ENCODE peak calls at places on chromosomes 2 and 18, in four cellular contexts. D, H, O and F are unnamed samples.

GRCh38 chr2:74083750-74084149 is 64.0 kb downstream of the BOLA3 start:
- DNase-seq in D (no peak), H (no peak), O (no peak), F (no peak)

GRCh38 chr18:57027190-57027708 is 119.6 kb upstream of the BOD1L2 start:
- DNase-seq in H (no peak), O (no peak), D (no peak), F (no peak)

GRCh38 chr18:3664563-3665178 is 214.7 kb downstream of the TGIF1 start:
- DNase-seq in D (no peak), O (no peak), H (no peak), F (no peak)

GRCh38 chr18:9150116-9150515 is 13.5 kb downstream of the ANKRD12 start:
- DNase-seq in D (no peak), H (no peak), O (no peak), F (no peak)

GRCh38 chr18:33212363-33212762 is 228.2 kb downstream of the CCDC178 start:
- DNase-seq in H (no peak), O (no peak), D (no peak), F (no peak)

GRCh38 chr2:130963849-130964793 is 127.4 kb downstream of the ARHGEF4 start:
- DNase-seq in H (peak), O (peak), D (no peak), F (no peak)

GRCh38 chr2:26298638-26299393 is 47.1 kb upstream of the SELENOI start:
- DNase-seq in D (no peak), H (peak), O (peak), F (peak)

GRCh38 chr18:23095463-23095862 is 39.8 kb upstream of the CABLES1 start:
- DNase-seq in H (no peak), D (no peak), O (no peak), F (no peak)

GRCh38 chr2:128563348-128563687 is 244.7 kb upstream of the HS6ST1 start:
- DNase-seq in D (peak), O (peak), H (no peak), F (peak)

GRCh38 chr18:36828157-36828629 is 609 bp downstream of the TPGS2 start:
- DNase-seq in H (no peak), D (no peak), O (peak), F (peak)

GRCh38 chr2:194706179-194706578 is 950.8 kb upstream of the SLC39A10 start:
- DNase-seq in O (no peak), H (no peak), D (no peak), F (no peak)

GRCh38 chr2:126910637-126911036 is 11.9 kb downstream of the TEX51 start:
- DNase-seq in O (no peak), D (no peak), H (no peak), F (no peak)

GRCh38 chr18:23982154-23983071 is 32.1 kb upstream of the TTC39C start:
- DNase-seq in O (peak), D (peak), H (peak), F (peak)

GRCh38 chr2:219416233-219416598 is 2.0 kb upstream of the DES start:
- DNase-seq in D (no peak), H (no peak), O (no peak), F (no peak)

GRCh38 chr2:167608487-167608886 is 638.9 kb downstream of the STK39 start:
- DNase-seq in O (no peak), H (no peak), D (no peak), F (no peak)

GRCh38 chr2:188787661-188788044 is 186.5 kb upstream of the COL3A1 start:
- DNase-seq in O (peak), D (no peak), H (no peak), F (peak)

GRCh38 chr2:26246818-26247217 is 2.1 kb downstream of the HADHB start:
- DNase-seq in D (no peak), O (no peak), H (no peak), F (peak)

GRCh38 chr2:201114846-201115245 is 1.1 kb upstream of the CFLAR start:
- DNase-seq in H (no peak), O (peak), D (no peak), F (no peak)

GRCh38 chr2:57602738-57603137 is 443.9 kb upstream of the VRK2 start:
- DNase-seq in D (no peak), H (no peak), O (no peak), F (no peak)

GRCh38 chr2:178912416-178913056 is 105.3 kb upstream of the TTN start:
- DNase-seq in H (no peak), D (no peak), O (no peak), F (peak)

GRCh38 chr18:61606068-61606660 is 272.9 kb downstream of the CDH20 start:
- DNase-seq in H (peak), O (peak), D (no peak), F (peak)

GRCh38 chr2:236711440-236711839 is 141.8 kb downstream of the ACKR3 start:
- DNase-seq in H (no peak), D (no peak), O (peak), F (no peak)

GRCh38 chr2:6914829-6915228 is 2.4 kb upstream of the RNF144A start:
- DNase-seq in D (no peak), H (no peak), O (no peak), F (no peak)

GRCh38 chr18:8703781-8704301 is 1.5 kb upstream of the MTCL1 start:
- DNase-seq in D (no peak), O (no peak), H (no peak), F (no peak)

GRCh38 chr18:46226461-46226860 is 122.3 kb downstream of the HAUS1 start:
- DNase-seq in O (peak), H (no peak), D (peak), F (peak)

GRCh38 chr2:112836695-112837117 is at the start of gene IL1B:
- DNase-seq in D (no peak), H (no peak), O (peak), F (peak)

GRCh38 chr2:85699325-85699724 is 5.2 kb downstream of the GNLY start:
- DNase-seq in O (no peak), H (no peak), D (no peak), F (no peak)

GRCh38 chr2:82234283-82234682 is 1929.7 kb upstream of the LRRTM1 start:
- DNase-seq in H (no peak), D (no peak), O (no peak), F (no peak)

GRCh38 chr2:99659874-99660273 is 170.1 kb upstream of the REV1 start:
- DNase-seq in O (no peak), D (no peak), H (no peak), F (no peak)

GRCh38 chr2:81389203-81389602 is 1084.7 kb upstream of the LRRTM1 start:
- DNase-seq in H (no peak), O (no peak), D (no peak), F (no peak)

GRCh38 chr2:211085056-211085680 is 528.8 kb downstream of the CPS1 start:
- DNase-seq in D (peak), O (no peak), H (no peak), F (peak)

GRCh38 chr2:157238296-157238695 is 19.2 kb upstream of the GALNT5 start:
- DNase-seq in H (no peak), D (no peak), O (no peak), F (no peak)

GRCh38 chr18:30376515-30376914 is 666.0 kb downstream of the DSC3 start:
- DNase-seq in D (no peak), O (no peak), H (no peak), F (no peak)

GRCh38 chr2:196249860-196250259 is 78.5 kb upstream of the STK17B start:
- DNase-seq in H (no peak), D (no peak), O (peak), F (peak)

GRCh38 chr18:34835466-34835865 is 125.4 kb downstream of the DTNA start:
- DNase-seq in D (no peak), O (no peak), H (no peak), F (no peak)

GRCh38 chr2:217622205-217622621 is 380.6 kb downstream of the TNS1 start:
- DNase-seq in O (peak), D (no peak), H (peak), F (no peak)

GRCh38 chr2:176553685-176554106 is 284.5 kb downstream of the MTX2 start:
- DNase-seq in D (no peak), H (peak), O (peak), F (peak)

GRCh38 chr2:241507430-241508239 is 749 bp downstream of the STK25 start:
- DNase-seq in O (peak), H (peak), D (no peak), F (peak)